ENCODE peak calls at places on chromosome 13, in five cellular contexts. S, M, R, W and K are unnamed samples.

GRCh38 chr13:96082640-96083039 is 7.3 kb upstream of the HS6ST3 start:
- DNase-seq in S (no peak), M (no peak), R (no peak), W (no peak), K (no peak)

GRCh38 chr13:29594310-29594709 is 1.2 kb downstream of the SLC7A1 start:
- DNase-seq in S (peak), M (no peak), R (peak), W (peak), K (no peak)

GRCh38 chr13:48158915-48159314 is 64.0 kb upstream of the MED4 start:
- DNase-seq in S (no peak), M (no peak), R (no peak), W (no peak), K (no peak)

GRCh38 chr13:59269476-59269875 is 894.3 kb downstream of the DIAPH3 start:
- DNase-seq in S (no peak), M (no peak), R (no peak), W (no peak), K (no peak)

GRCh38 chr13:46575843-46576242 is 22.9 kb downstream of the LRCH1 start:
- DNase-seq in S (no peak), M (no peak), R (no peak), W (no peak), K (no peak)

GRCh38 chr13:52780092-52780491 is 40.5 kb upstream of the CNMD start:
- DNase-seq in S (no peak), M (no peak), R (no peak), W (no peak), K (no peak)

GRCh38 chr13:33544308-33544707 is 258.8 kb upstream of the STARD13 start:
- DNase-seq in S (no peak), M (no peak), R (no peak), W (no peak), K (no peak)

GRCh38 chr13:76425930-76426329 is 460.3 kb downstream of the KCTD12 start:
- DNase-seq in S (no peak), M (no peak), R (no peak), W (no peak), K (no peak)

GRCh38 chr13:45928843-45929242 is 77.3 kb upstream of the SIAH3 start:
- DNase-seq in S (no peak), M (no peak), R (no peak), W (no peak), K (no peak)

GRCh38 chr13:37681295-37682032 is 82.9 kb upstream of the POSTN start:
- DNase-seq in S (no peak), M (no peak), R (no peak), W (no peak), K (no peak)
- TF ChIP-seq ATF2 in S (no peak), M (no peak), R (no peak), W (no peak), K (no peak)

GRCh38 chr13:86841264-86841663 is 829.9 kb upstream of the SLITRK5 start:
- DNase-seq in S (no peak), M (no peak), R (no peak), W (no peak), K (no peak)

GRCh38 chr13:86846501-86846900 is 824.7 kb upstream of the SLITRK5 start:
- DNase-seq in S (no peak), M (no peak), R (no peak), W (no peak), K (no peak)

GRCh38 chr13:86838411-86839120 is 832.6 kb upstream of the SLITRK5 start:
- DNase-seq in S (no peak), M (no peak), R (no peak), W (no peak), K (no peak)

GRCh38 chr13:86840250-86841191 is 830.6 kb upstream of the SLITRK5 start:
- DNase-seq in S (no peak), M (no peak), R (no peak), W (no peak), K (no peak)
- TF ChIP-seq ATF2 in S (no peak), M (no peak), R (no peak), W (no peak), K (no peak)

DNA sequence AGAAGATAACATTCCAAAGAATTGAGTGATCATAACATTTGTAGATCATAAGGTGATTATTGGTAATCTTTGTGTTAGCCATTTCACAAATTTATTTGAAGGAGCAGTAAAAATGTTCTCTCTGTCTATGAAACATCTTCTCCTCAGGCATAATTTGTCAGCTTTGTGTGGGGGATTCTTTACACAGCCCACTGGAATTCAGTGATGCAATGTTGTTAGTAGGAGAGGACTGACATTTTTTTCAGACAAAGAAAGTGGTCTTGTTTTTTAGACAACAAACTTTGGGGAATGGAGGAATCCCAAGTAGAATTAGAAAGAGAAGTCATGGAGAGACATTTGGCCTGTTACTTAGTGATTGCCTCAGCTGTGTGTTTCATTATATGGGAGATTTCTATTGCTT is 100.3 kb downstream of the ITGBL1 start:
- DNase-seq in S (no peak), M (no peak), R (no peak), W (no peak), K (no peak)
- TF ChIP-seq ATF2 in S (no peak), M (no peak), R (no peak), W (no peak), K (no peak)

GRCh38 chr13:43054803-43055802 is 31.7 kb downstream of the DNAJC15 start:
- DNase-seq in S (no peak), M (no peak), R (no peak), W (peak), K (peak)
- TF ChIP-seq ATF2 in S (no peak), M (no peak), R (no peak), W (no peak), K (no peak)